ENCODE peak calls at places on chromosome 10, in seven cellular contexts. Y is IMR-90, S is stomach, R is thyroid gland, V is uterus, C is heart left ventricle, H is suprapubic skin. U is an unnamed sample.

GRCh38 chr10:47309403-47310089 is 9.5 kb downstream of the GDF10 start:
- DNase-seq in Y (no peak), S (no peak), V (no peak), R (no peak), C (no peak), H (no peak), U (no peak)

GRCh38 chr10:24360286-24361127 is 151.6 kb downstream of the KIAA1217 start:
- DNase-seq in V (peak), C (peak), S (peak), Y (peak), H (no peak), R (peak), U (peak)

GRCh38 chr10:125602825-125603224 is 80.1 kb downstream of the TEX36 start:
- DNase-seq in C (no peak), V (no peak), S (no peak), H (no peak), R (no peak), Y (no peak), U (no peak)

GRCh38 chr10:30647089-30647488 is 17.5 kb upstream of the LYZL2 start:
- DNase-seq in V (no peak), H (no peak), S (no peak), Y (no peak), C (no peak), R (no peak), U (no peak)

GRCh38 chr10:24952701-24953349 is 419 bp upstream of the PRTFDC1 start:
- DNase-seq in V (peak), S (peak), R (peak), Y (peak), C (peak), H (peak), U (peak)

GRCh38 chr10:114631678-114632417 is 26.2 kb downstream of the ABLIM1 start:
- DNase-seq in V (no peak), R (peak), S (no peak), H (no peak), C (peak), Y (no peak), U (no peak)

GRCh38 chr10:60869916-60870728 is 73.9 kb downstream of the RHOBTB1 start:
- DNase-seq in Y (no peak), V (no peak), R (no peak), C (no peak), S (no peak), H (no peak), U (no peak)

GRCh38 chr10:30052062-30052461 is 7.3 kb downstream of the JCAD start:
- DNase-seq in H (no peak), C (no peak), R (no peak), S (no peak), V (no peak), Y (peak), U (no peak)

GRCh38 chr10:132898391-132899053 is 43.8 kb downstream of the CFAP46 start:
- DNase-seq in C (no peak), V (no peak), R (no peak), H (peak), Y (no peak), S (no peak), U (no peak)

GRCh38 chr10:103765168-103765567 is 90.2 kb downstream of the SH3PXD2A start:
- DNase-seq in V (no peak), H (no peak), S (no peak), C (no peak), Y (peak), R (no peak), U (no peak)

GRCh38 chr10:113291413-113291812 is 261.4 kb upstream of the HABP2 start:
- DNase-seq in H (no peak), R (no peak), C (no peak), S (no peak), Y (no peak), V (no peak), U (no peak)

GRCh38 chr10:71048995-71049650 is 160.8 kb upstream of the PCBD1 start:
- DNase-seq in S (no peak), C (no peak), V (no peak), R (no peak), Y (no peak), H (no peak), U (no peak)

GRCh38 chr10:27745719-27746363 is at the start of gene MKX:
- DNase-seq in Y (peak), S (peak), R (peak), C (peak), V (peak), H (peak), U (no peak)

GRCh38 chr10:110207805-110208613 is 604 bp downstream of the MXI1 start:
- DNase-seq in S (peak), H (no peak), C (peak), R (peak), Y (peak), V (no peak), U (peak)

GRCh38 chr10:29119374-29119773 is 169.5 kb upstream of the LYZL1 start:
- DNase-seq in H (no peak), C (no peak), Y (peak), R (peak), V (peak), S (peak), U (no peak)

GRCh38 chr10:30705086-30705624 is 75.6 kb upstream of the LYZL2 start:
- DNase-seq in H (no peak), S (no peak), Y (no peak), V (no peak), R (no peak), C (no peak), U (no peak)

GRCh38 chr10:24034571-24034970 is 174.4 kb upstream of the KIAA1217 start:
- DNase-seq in S (no peak), Y (no peak), C (peak), H (no peak), V (no peak), R (peak), U (no peak)

GRCh38 chr10:94292448-94293118 is 70.2 kb downstream of the NOC3L start:
- DNase-seq in S (peak), R (peak), V (peak), H (no peak), C (peak), Y (peak), U (no peak)

GRCh38 chr10:9796567-9796966 is 1221.1 kb upstream of the CELF2 start:
- DNase-seq in Y (no peak), R (no peak), S (no peak), V (no peak), C (no peak), H (no peak), U (no peak)

GRCh38 chr10:76453997-76454396 is 1022.6 kb downstream of the LRMDA start:
- DNase-seq in R (no peak), H (no peak), Y (no peak), V (no peak), S (no peak), C (no peak), U (no peak)

GRCh38 chr10:23871211-23871610 is 337.7 kb upstream of the KIAA1217 start:
- DNase-seq in S (no peak), R (no peak), C (no peak), V (no peak), Y (no peak), H (no peak), U (no peak)

GRCh38 chr10:125093199-125093841 is 67.0 kb downstream of the CTBP2 start:
- DNase-seq in S (peak), Y (peak), R (peak), C (peak), H (peak), V (peak), U (peak)

GRCh38 chr10:85978566-85979358 is 387.8 kb downstream of the GRID1 start:
- DNase-seq in C (peak), Y (no peak), V (no peak), R (no peak), H (no peak), S (no peak), U (no peak)

GRCh38 chr10:1083581-1083980 is 27.4 kb downstream of the WDR37 start:
- DNase-seq in R (no peak), C (no peak), S (no peak), Y (no peak), V (no peak), H (no peak), U (no peak)

GRCh38 chr10:32957341-32958084 is 517 bp downstream of the ITGB1 start:
- DNase-seq in S (peak), H (peak), R (peak), Y (no peak), C (peak), V (peak), U (peak)

GRCh38 chr10:5665380-5666323 is 743 bp downstream of the ASB13 start:
- DNase-seq in Y (no peak), V (peak), R (peak), S (no peak), H (no peak), C (no peak), U (no peak)

GRCh38 chr10:34474060-34474376 is 341.1 kb downstream of the PARD3 start:
- DNase-seq in R (no peak), H (no peak), C (no peak), V (no peak), S (no peak), Y (peak), U (no peak)

GRCh38 chr10:7479861-7480598 is 69.2 kb upstream of the SFMBT2 start:
- DNase-seq in S (no peak), C (no peak), H (no peak), Y (no peak), R (no peak), V (no peak), U (no peak)

GRCh38 chr10:7480742-7481381 is 70.0 kb upstream of the SFMBT2 start:
- DNase-seq in C (no peak), Y (no peak), S (no peak), V (no peak), R (peak), H (no peak), U (no peak)

GRCh38 chr10:7477538-7478334 is 66.9 kb upstream of the SFMBT2 start:
- DNase-seq in R (no peak), H (no peak), Y (no peak), S (no peak), V (no peak), C (no peak), U (no peak)

GRCh38 chr10:7481382-7481765 is 70.5 kb upstream of the SFMBT2 start:
- DNase-seq in H (no peak), Y (no peak), R (no peak), S (no peak), C (no peak), V (no peak), U (no peak)

DNA sequence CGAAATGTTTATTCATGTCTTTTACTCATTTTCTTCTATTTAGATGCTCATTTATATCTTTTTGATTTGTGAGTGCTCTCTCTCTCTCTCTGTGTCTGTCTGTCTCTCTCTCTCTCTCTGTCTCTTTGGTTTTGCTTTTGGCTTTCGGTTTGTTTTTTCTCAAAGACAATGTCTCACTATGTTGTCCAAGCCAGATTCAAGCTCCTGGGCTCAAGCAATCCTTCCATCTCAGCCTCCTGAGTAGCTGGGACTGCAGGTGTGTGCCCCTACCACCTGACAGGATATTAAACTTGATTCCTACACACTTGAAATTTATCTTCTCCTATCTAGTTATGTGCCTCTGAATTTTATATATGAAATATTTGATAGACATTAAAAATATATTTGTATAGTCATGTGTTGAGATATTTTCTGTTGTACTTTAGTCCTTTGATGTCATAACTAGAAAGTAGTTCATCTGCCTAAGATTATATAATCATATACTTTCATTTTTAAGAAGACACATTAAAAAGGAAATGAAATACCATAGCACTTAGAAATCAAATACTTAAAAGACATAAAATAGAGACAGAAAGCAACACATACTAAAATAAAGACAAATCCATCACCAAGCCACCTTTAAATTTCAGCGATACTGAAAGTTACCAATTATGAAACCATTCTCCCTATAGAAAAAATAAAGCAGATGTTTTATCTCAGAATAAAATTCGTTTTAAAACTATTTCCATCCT is 68.1 kb upstream of the SFMBT2 start:
- DNase-seq in C (no peak), V (no peak), H (no peak), S (no peak), Y (no peak), R (no peak), U (no peak)
- H3K4me3 ChIP-seq in C (no peak), V (no peak), H (no peak), S (no peak), Y (no peak), R (no peak), U (no peak)

DNA sequence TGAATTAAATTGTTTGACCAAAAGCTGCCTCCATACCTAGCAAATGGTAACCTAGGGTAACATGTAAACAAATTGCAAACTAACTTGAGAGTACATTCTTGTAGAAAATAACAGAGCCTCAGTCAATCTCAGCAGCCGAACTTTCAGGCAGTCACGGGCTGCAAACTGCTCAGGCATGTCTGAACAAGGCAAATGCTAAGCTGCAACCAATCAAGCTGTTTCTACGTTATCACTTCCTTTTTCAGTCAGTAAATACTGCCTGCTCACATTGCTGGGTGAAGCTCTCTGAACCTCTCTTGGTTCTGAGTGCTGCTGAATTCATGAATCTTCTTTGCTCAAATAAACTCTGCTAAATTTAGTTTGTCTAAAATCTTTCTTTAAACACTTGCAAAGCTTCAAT is 1212.4 kb downstream of the SORCS1 start:
- DNase-seq in R (peak), V (no peak), C (no peak), H (no peak), S (peak), Y (peak), U (no peak)
- TF ChIP-seq POLR2A in R (peak), V (no peak), C (no peak), H (no peak), S (no peak), Y (no peak), U (no peak)

DNA sequence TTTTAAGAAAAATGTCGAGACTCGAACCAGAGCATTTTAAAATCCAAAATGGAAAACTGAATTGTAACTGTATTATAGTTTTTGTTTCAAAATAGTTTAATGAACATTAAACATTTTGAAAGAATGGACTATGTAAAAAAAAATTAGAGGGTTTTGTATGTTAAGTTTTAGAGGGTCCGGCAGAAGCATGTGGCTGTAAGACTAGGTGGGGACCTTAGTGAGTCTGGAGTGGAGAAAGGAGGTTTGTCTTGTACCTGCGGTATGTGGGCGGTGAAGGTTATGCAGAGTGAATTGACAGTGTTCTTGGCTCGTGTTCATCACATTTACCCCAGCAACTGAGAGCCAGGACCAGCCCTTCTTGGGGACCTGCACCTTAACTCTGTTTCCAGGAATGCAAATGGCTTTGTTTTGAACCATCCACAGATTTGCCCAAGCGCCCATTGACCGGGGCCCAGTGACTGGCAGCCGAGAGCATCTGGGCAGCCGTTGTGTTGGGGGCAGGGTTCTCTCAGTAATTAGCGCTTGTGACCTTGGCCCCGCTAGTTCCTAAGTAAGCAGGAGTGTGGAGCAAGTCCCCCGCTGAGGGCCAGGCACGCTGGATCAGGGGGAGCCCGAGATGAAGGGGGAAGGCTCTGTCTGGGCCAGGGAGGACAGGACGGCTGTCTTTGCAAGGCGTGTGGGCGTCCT is 1.4 kb upstream of the KLF6 start:
- DNase-seq in C (peak), H (peak), S (no peak), Y (peak), V (no peak), R (peak), U (peak)
- H3K4me3 ChIP-seq in C (peak), H (peak), S (peak), Y (no peak), V (peak), R (peak), U (no peak)

GRCh38 chr10:73379064-73379748 is 20.5 kb upstream of the CFAP70 start:
- DNase-seq in Y (no peak), R (no peak), C (no peak), S (no peak), V (no peak), H (no peak), U (no peak)
- TF ChIP-seq POLR2A in Y (no peak), R (no peak), C (no peak), S (no peak), V (no peak), H (no peak), U (no peak)

DNA sequence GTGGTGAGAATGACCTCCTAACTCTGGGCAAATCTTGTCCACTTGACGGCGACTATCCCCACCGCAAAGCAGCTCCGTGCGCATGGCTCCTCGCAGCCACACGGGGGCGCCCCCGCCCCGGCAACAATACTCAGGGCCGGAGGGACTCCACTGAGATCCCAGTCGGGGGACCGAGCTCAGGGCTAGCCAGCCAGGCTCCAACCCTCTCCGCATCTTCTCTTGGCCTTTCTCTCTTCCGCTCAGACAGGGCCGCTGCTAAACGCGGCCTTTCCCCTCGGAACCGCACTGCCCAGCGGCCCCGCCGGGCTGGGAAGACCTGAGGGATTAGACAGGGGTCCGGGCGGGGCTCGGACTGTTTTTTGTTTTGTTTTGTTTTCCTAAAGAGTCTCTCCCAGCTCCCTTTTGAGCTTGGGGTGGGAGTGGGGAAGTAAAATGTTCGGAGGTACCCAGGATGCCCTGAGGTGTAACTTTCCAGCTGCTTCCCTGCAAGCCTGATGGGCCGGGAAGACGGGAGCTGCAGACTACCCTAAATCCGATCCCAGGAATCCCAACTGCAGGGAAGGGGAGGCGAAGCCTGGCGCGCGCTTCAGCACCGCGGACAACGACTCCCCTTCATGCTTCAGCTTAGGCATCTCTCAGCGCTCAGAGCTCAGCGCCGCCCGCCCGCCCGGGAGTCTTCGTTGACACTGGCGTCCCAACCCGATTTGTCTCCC is 2.7 kb downstream of the KCNIP2 start:
- DNase-seq in S (peak), C (peak), V (peak), Y (peak), R (peak), H (peak), U (peak)
- H3K4me3 ChIP-seq in S (peak), C (peak), V (no peak), Y (peak), R (peak), H (peak), U (no peak)